ENCODE peak calls at places on chromosomes 7 and 10, in four cellular contexts. One of them, this sample, is unnamed.

GRCh38 chr10:118277871-118278270 is 64.3 kb downstream of the FAM204A start:
- DNase-seq in GM12878: no peak
- DNase-seq in DND-41: no peak
- DNase-seq in right lobe of liver: no peak
- DNase-seq in this sample: no peak

GRCh38 chr10:73841526-73842285 is 30.3 kb upstream of the NDST2 start:
- DNase-seq in GM12878: no peak
- DNase-seq in DND-41: no peak
- DNase-seq in right lobe of liver: no peak
- DNase-seq in this sample: no peak

GRCh38 chr10:18219096-18219495 is 78.9 kb downstream of the CACNB2 start:
- DNase-seq in GM12878: no peak
- DNase-seq in DND-41: no peak
- DNase-seq in right lobe of liver: no peak
- DNase-seq in this sample: no peak

GRCh38 chr7:24441331-24442059 is 131.8 kb upstream of the PALS2 start:
- DNase-seq in GM12878: no peak
- DNase-seq in DND-41: no peak
- DNase-seq in right lobe of liver: no peak
- DNase-seq in this sample: no peak

GRCh38 chr7:86534641-86535040 is 109.1 kb upstream of the GRM3 start:
- DNase-seq in GM12878: no peak
- DNase-seq in DND-41: no peak
- DNase-seq in right lobe of liver: no peak
- DNase-seq in this sample: no peak

GRCh38 chr10:49524496-49524895 is 14.4 kb downstream of the ERCC6 start:
- DNase-seq in GM12878: no peak
- DNase-seq in DND-41: no peak
- DNase-seq in right lobe of liver: no peak
- DNase-seq in this sample: no peak

GRCh38 chr10:81600185-81600584 is 274.8 kb upstream of the NRG3 start:
- DNase-seq in GM12878: no peak
- DNase-seq in DND-41: no peak
- DNase-seq in right lobe of liver: no peak
- DNase-seq in this sample: no peak

GRCh38 chr10:54843085-54843646 is 42.1 kb upstream of the PCDH15 start:
- DNase-seq in GM12878: no peak
- DNase-seq in DND-41: no peak
- DNase-seq in right lobe of liver: no peak
- DNase-seq in this sample: no peak

GRCh38 chr10:4512557-4513286 is 313.3 kb upstream of the AKR1E2 start:
- DNase-seq in GM12878: no peak
- DNase-seq in DND-41: peak; percentile 41
- DNase-seq in right lobe of liver: no peak
- DNase-seq in this sample: no peak

GRCh38 chr10:4671451-4672145 is 154.4 kb upstream of the AKR1E2 start:
- DNase-seq in GM12878: no peak
- DNase-seq in DND-41: no peak
- DNase-seq in right lobe of liver: no peak
- DNase-seq in this sample: no peak

GRCh38 chr10:122499491-122499941 is 38.2 kb downstream of the HTRA1 start:
- DNase-seq in GM12878: no peak
- DNase-seq in DND-41: no peak
- DNase-seq in right lobe of liver: no peak
- DNase-seq in this sample: no peak

GRCh38 chr7:6248581-6248980 is 23.8 kb downstream of the CYTH3 start:
- DNase-seq in GM12878: no peak
- DNase-seq in DND-41: no peak
- DNase-seq in right lobe of liver: no peak
- DNase-seq in this sample: no peak

GRCh38 chr7:69775231-69775771 is 177.0 kb downstream of the AUTS2 start:
- DNase-seq in GM12878: no peak
- DNase-seq in DND-41: no peak
- DNase-seq in right lobe of liver: no peak
- DNase-seq in this sample: no peak

GRCh38 chr10:475709-476457 is 213.6 kb downstream of the DIP2C start:
- DNase-seq in GM12878: no peak
- DNase-seq in DND-41: no peak
- DNase-seq in right lobe of liver: no peak
- DNase-seq in this sample: no peak

GRCh38 chr7:155950898-155951553 is 138.8 kb upstream of the SHH start:
- DNase-seq in GM12878: no peak
- DNase-seq in DND-41: no peak
- DNase-seq in right lobe of liver: no peak
- DNase-seq in this sample: no peak

GRCh38 chr10:119318411-119319160 is 111.2 kb downstream of the GRK5 start:
- DNase-seq in GM12878: no peak
- DNase-seq in DND-41: no peak
- DNase-seq in right lobe of liver: no peak
- DNase-seq in this sample: no peak

GRCh38 chr7:158246272-158246959 is 341.2 kb downstream of the PTPRN2 start:
- DNase-seq in GM12878: no peak
- DNase-seq in DND-41: no peak
- DNase-seq in right lobe of liver: peak; percentile 22
- DNase-seq in this sample: no peak

GRCh38 chr7:95318501-95318900 is 5.8 kb downstream of the PON1 start:
- DNase-seq in GM12878: no peak
- DNase-seq in DND-41: no peak
- DNase-seq in right lobe of liver: no peak
- DNase-seq in this sample: no peak

GRCh38 chr7:143299346-143299745 is 11.2 kb downstream of the CASP2 start:
- DNase-seq in GM12878: no peak
- DNase-seq in DND-41: no peak
- DNase-seq in right lobe of liver: no peak
- DNase-seq in this sample: no peak

GRCh38 chr10:1360581-1361164 is 304.5 kb downstream of the WDR37 start:
- DNase-seq in GM12878: no peak
- DNase-seq in DND-41: peak; percentile 73
- DNase-seq in right lobe of liver: no peak
- DNase-seq in this sample: no peak

GRCh38 chr10:132497083-132497680 is 40.4 kb upstream of the INPP5A start:
- DNase-seq in GM12878: no peak
- DNase-seq in DND-41: no peak
- DNase-seq in right lobe of liver: no peak
- DNase-seq in this sample: no peak

GRCh38 chr7:75716992-75717626 is 21.6 kb downstream of the HIP1 start:
- DNase-seq in GM12878: no peak
- DNase-seq in DND-41: no peak
- DNase-seq in right lobe of liver: no peak
- DNase-seq in this sample: no peak

GRCh38 chr10:33355267-33355666 is 20.8 kb upstream of the NRP1 start:
- DNase-seq in GM12878: no peak
- DNase-seq in DND-41: no peak
- DNase-seq in right lobe of liver: no peak
- DNase-seq in this sample: no peak

GRCh38 chr7:116113310-116113709 is 82.7 kb upstream of the TFEC start:
- DNase-seq in GM12878: no peak
- DNase-seq in DND-41: no peak
- DNase-seq in right lobe of liver: no peak
- DNase-seq in this sample: no peak

GRCh38 chr10:50497758-50498157 is 126.0 kb downstream of the SGMS1 start:
- DNase-seq in GM12878: peak; percentile 83
- DNase-seq in DND-41: no peak
- DNase-seq in right lobe of liver: no peak
- DNase-seq in this sample: no peak

GRCh38 chr7:1289681-1290261 is 57.1 kb downstream of the UNCX start:
- DNase-seq in GM12878: no peak
- DNase-seq in DND-41: no peak
- DNase-seq in right lobe of liver: peak; percentile 27
- DNase-seq in this sample: no peak

GRCh38 chr10:131068760-131069159 is 242.8 kb downstream of the TCERG1L start:
- DNase-seq in GM12878: no peak
- DNase-seq in DND-41: no peak
- DNase-seq in right lobe of liver: no peak
- DNase-seq in this sample: no peak

GRCh38 chr7:155862088-155862487 is 49.8 kb upstream of the SHH start:
- DNase-seq in GM12878: no peak
- DNase-seq in DND-41: no peak
- DNase-seq in right lobe of liver: no peak
- DNase-seq in this sample: no peak

GRCh38 chr10:101223274-101224059 is 5.8 kb downstream of the LBX1 start:
- DNase-seq in GM12878: no peak
- DNase-seq in DND-41: no peak
- DNase-seq in right lobe of liver: no peak
- DNase-seq in this sample: no peak

GRCh38 chr10:101224910-101225823 is 4.1 kb downstream of the LBX1 start:
- DNase-seq in GM12878: no peak
- DNase-seq in DND-41: no peak
- DNase-seq in right lobe of liver: no peak
- DNase-seq in this sample: no peak

GRCh38 chr10:101222683-101223273 is 6.5 kb downstream of the LBX1 start:
- DNase-seq in GM12878: no peak
- DNase-seq in DND-41: no peak
- DNase-seq in right lobe of liver: no peak
- DNase-seq in this sample: no peak

GRCh38 chr10:101225846-101226361 is 3.4 kb downstream of the LBX1 start:
- DNase-seq in GM12878: no peak
- DNase-seq in DND-41: no peak
- DNase-seq in right lobe of liver: no peak
- DNase-seq in this sample: no peak

GRCh38 chr10:101224060-101224909 is 5.0 kb downstream of the LBX1 start:
- DNase-seq in GM12878: no peak
- DNase-seq in DND-41: no peak
- DNase-seq in right lobe of liver: no peak
- DNase-seq in this sample: no peak
- H3K4me1 ChIP-seq in GM12878: no peaks in the 10 kb centered on the region
- H3K4me1 ChIP-seq in DND-41: no peaks in the 10 kb centered on the region
- H3K4me1 ChIP-seq in right lobe of liver: no peaks in the 10 kb centered on the region
- H3K4me1 ChIP-seq in this sample: peaks cover 50% of the 10 kb centered on the region

GRCh38 chr10:28564905-28565304 is 32.0 kb downstream of the WAC start:
- DNase-seq in GM12878: no peak
- DNase-seq in DND-41: no peak
- DNase-seq in right lobe of liver: no peak
- DNase-seq in this sample: no peak
- H3K4me1 ChIP-seq in GM12878: no peaks in the 10 kb centered on the region
- H3K4me1 ChIP-seq in DND-41: no peaks in the 10 kb centered on the region
- H3K4me1 ChIP-seq in right lobe of liver: no peaks in the 10 kb centered on the region
- H3K4me1 ChIP-seq in this sample: peaks cover 32% of the 10 kb centered on the region

DNA sequence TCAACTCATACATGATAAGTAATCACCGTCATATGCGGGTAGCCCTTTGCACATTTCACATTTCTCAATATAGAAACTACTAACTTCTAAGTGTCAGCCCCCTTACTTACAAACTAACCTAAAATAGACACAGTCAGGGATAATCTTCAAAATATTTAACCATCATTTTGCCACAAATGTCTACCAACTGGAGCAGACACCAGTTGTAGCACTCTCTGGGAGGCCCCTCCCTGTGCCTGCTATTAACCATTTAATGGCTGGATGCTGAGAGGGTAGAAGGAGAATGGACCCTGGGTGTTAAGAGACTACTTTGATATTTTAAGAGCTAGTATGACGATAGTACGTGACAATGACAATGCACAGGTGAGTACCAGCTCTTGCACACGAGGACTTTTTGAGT is 116.4 kb downstream of the SORBS1 start:
- DNase-seq in GM12878: no peak
- DNase-seq in DND-41: no peak
- DNase-seq in right lobe of liver: no peak
- DNase-seq in this sample: no peak
- H3K4me1 ChIP-seq in GM12878: peaks cover 9% of the 10 kb centered on the region
- H3K4me1 ChIP-seq in DND-41: no peaks in the 10 kb centered on the region
- H3K4me1 ChIP-seq in right lobe of liver: peaks cover 2% of the 10 kb centered on the region
- H3K4me1 ChIP-seq in this sample: no peaks in the 10 kb centered on the region

DNA sequence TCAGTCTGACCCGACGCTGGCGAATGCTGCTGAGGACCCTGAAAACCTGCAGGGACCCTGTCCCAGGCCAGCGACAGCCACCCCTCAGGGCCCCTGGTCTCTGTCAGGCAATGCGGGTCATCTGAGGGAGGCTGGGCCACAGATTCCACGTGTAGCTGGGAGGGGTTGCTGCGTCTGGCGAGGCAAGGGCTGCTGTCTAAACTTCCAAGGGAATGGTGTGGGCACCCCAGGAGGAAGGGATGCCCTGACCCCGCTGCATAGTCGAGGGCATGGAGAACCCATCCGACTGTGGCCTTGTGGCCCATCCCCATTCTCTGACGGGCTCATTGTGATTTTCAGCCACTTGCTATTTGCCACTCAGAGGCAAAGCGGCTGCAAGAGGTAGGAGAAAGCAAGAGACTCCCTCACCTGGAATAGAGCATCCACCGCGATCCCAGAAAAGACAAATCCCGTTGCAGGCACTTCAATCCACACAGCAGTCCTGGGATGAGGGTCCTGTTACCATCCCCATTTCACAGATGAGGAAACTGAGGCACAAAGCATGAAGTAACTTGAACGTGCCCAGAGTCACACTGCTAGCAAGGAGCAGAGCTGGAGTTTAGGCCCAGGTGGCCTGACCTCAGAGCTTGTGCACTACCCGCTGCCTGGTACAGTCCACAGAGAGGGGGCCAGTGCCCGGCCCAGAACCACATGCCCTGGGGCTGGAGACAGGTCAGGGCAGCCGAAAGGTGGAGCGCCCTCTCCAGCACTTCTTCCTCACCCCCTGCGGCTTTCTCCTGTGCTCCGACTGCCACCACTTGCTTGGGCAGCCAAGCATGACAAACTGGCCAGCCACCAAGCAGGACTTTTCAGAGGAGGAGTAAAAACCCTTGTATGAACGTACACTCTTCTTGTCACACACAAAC is 163.8 kb upstream of the KLF14 start:
- DNase-seq in GM12878: peak; percentile 62
- DNase-seq in DND-41: no peak
- DNase-seq in right lobe of liver: no peak
- DNase-seq in this sample: no peak
- H3K4me1 ChIP-seq in GM12878: peaks cover 53% of the 10 kb centered on the region
- H3K4me1 ChIP-seq in DND-41: peaks cover 40% of the 10 kb centered on the region
- H3K4me1 ChIP-seq in right lobe of liver: no peaks in the 10 kb centered on the region
- H3K4me1 ChIP-seq in this sample: peaks cover 42% of the 10 kb centered on the region

DNA sequence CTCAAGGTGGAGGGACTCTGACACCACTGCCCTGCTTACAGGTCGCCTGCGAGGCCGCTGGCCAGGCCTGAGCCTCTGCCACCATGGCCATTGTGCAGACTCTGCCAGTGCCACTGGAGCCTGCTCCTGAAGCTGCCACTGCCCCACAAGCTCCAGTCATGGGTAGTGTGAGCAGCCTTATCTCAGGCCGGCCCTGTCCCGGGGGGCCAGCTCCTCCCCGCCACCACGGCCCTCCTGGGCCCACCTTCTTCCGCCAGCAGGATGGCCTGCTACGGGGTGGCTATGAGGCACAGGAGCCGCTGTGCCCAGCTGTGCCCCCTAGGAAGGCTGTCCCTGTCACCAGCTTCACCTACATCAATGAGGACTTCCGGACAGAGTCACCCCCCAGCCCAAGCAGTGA is 2.8 kb downstream of the LZTS2 start:
- DNase-seq in GM12878: no peak
- DNase-seq in DND-41: no peak
- DNase-seq in right lobe of liver: no peak
- DNase-seq in this sample: no peak
- H3K4me1 ChIP-seq in GM12878: peaks cover 10% of the 10 kb centered on the region
- H3K4me1 ChIP-seq in DND-41: peaks cover 27% of the 10 kb centered on the region
- H3K4me1 ChIP-seq in right lobe of liver: no peaks in the 10 kb centered on the region
- H3K4me1 ChIP-seq in this sample: peaks cover 16% of the 10 kb centered on the region